ENCODE peak calls at places on chromosomes 5 and 9, in five cellular contexts. One of them, this sample, is unnamed.

GRCh38 chr5:91521313-91521712 is 138.2 kb upstream of the ARRDC3 start:
- DNase-seq in HepG2: no peak
- DNase-seq in WTC11: no peak
- DNase-seq in HEK293T: no peak
- DNase-seq in HCT116: no peak
- DNase-seq in this sample: no peak

GRCh38 chr5:33854733-33855151 is 37.0 kb downstream of the ADAMTS12 start:
- DNase-seq in HepG2: peak
- DNase-seq in WTC11: no peak
- DNase-seq in HEK293T: no peak
- DNase-seq in HCT116: no peak
- DNase-seq in this sample: no peak

GRCh38 chr9:93059097-93059959 is 827 bp downstream of the SUSD3 start:
- DNase-seq in HepG2: no peak
- DNase-seq in WTC11: no peak
- DNase-seq in HEK293T: no peak
- DNase-seq in HCT116: no peak
- DNase-seq in this sample: no peak

GRCh38 chr5:136998864-136999263 is 500.3 kb downstream of the SPOCK1 start:
- DNase-seq in HepG2: no peak
- DNase-seq in WTC11: no peak
- DNase-seq in HEK293T: no peak
- DNase-seq in HCT116: no peak
- DNase-seq in this sample: no peak

GRCh38 chr9:136364369-136364748 is 815 bp upstream of the DNLZ start:
- DNase-seq in HepG2: no peak
- DNase-seq in WTC11: peak
- DNase-seq in HEK293T: no peak
- DNase-seq in HCT116: no peak
- DNase-seq in this sample: no peak

GRCh38 chr9:112921549-112921948 is 30.9 kb upstream of the SLC46A2 start:
- DNase-seq in HepG2: peak
- DNase-seq in WTC11: no peak
- DNase-seq in HEK293T: peak
- DNase-seq in HCT116: peak
- DNase-seq in this sample: no peak

GRCh38 chr9:89408628-89409101 is 89.2 kb downstream of the SEMA4D start:
- DNase-seq in HepG2: no peak
- DNase-seq in WTC11: no peak
- DNase-seq in HEK293T: no peak
- DNase-seq in HCT116: no peak
- DNase-seq in this sample: no peak

GRCh38 chr9:71916834-71917534 is 5.5 kb downstream of the C9orf85 start:
- DNase-seq in HepG2: no peak
- DNase-seq in WTC11: no peak
- DNase-seq in HEK293T: no peak
- DNase-seq in HCT116: no peak
- DNase-seq in this sample: no peak

GRCh38 chr9:127283917-127284316 is 19.3 kb downstream of the GARNL3 start:
- DNase-seq in HepG2: no peak
- DNase-seq in WTC11: peak
- DNase-seq in HEK293T: no peak
- DNase-seq in HCT116: no peak
- DNase-seq in this sample: no peak

GRCh38 chr9:120402741-120403542 is 177.0 kb downstream of the CDK5RAP2 start:
- DNase-seq in HepG2: no peak
- DNase-seq in WTC11: no peak
- DNase-seq in HEK293T: no peak
- DNase-seq in HCT116: peak
- DNase-seq in this sample: no peak

GRCh38 chr9:35776018-35776417 is 15.4 kb upstream of the NPR2 start:
- DNase-seq in HepG2: no peak
- DNase-seq in WTC11: no peak
- DNase-seq in HEK293T: no peak
- DNase-seq in HCT116: no peak
- DNase-seq in this sample: no peak

GRCh38 chr5:178941361-178941760 is 363 bp downstream of the ZNF454 start:
- DNase-seq in HepG2: no peak
- DNase-seq in WTC11: no peak
- DNase-seq in HEK293T: no peak
- DNase-seq in HCT116: no peak
- DNase-seq in this sample: no peak

GRCh38 chr5:177194278-177194677 is 60.7 kb downstream of the NSD1 start:
- DNase-seq in HepG2: peak
- DNase-seq in WTC11: no peak
- DNase-seq in HEK293T: no peak
- DNase-seq in HCT116: peak
- DNase-seq in this sample: no peak

DNA sequence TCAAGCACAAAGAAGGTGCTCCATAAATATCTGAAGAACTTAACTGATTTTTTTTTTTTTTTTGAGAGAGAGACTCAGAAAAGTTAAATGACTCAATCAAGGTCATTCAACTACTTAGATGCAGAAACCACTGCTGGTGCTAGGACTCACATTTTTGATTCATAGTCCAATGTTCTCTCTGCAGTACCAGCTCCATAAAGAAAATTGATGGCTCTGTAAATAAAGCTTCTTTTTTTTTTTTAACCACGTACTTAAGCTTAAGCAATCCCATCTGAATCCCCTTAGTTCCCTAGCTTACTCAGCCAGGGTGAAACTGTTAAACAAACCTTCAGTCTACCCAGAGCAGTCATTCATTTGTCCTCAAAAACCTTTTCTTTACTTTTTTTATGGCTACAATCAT is 657.0 kb upstream of the WWC1 start:
- DNase-seq in HepG2: no peak
- DNase-seq in WTC11: no peak
- DNase-seq in HEK293T: no peak
- DNase-seq in HCT116: no peak
- DNase-seq in this sample: no peak
- TF ChIP-seq SP1 in HepG2: no peak
- TF ChIP-seq SP1 in WTC11: no peak
- TF ChIP-seq SP1 in HEK293T: no peak
- TF ChIP-seq SP1 in HCT116: no peak
- TF ChIP-seq SP1 in this sample: no peak

DNA sequence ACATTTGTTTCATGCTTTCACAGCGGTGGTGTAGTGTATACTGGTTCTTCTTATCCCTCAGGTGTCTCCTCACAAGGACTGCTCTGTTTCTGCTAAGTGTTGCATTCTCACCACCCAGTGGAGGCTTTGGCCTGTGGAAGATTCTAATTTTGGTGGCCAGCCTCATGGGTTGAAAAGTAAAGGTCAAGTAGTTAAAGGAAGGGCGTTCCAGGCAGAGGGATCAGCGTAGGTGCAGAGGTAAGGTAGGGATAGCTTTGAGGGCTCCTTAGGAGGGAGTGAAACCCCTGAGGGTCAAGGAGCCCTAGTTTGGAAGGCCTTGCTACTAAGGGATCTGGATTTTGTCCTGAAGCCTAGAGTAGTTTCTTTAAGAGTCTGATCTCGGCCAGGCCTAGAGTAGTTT is 4.6 kb upstream of the RACK1 start:
- DNase-seq in HepG2: no peak
- DNase-seq in WTC11: no peak
- DNase-seq in HEK293T: no peak
- DNase-seq in HCT116: no peak
- DNase-seq in this sample: no peak
- TF ChIP-seq SP1 in HepG2: no peak
- TF ChIP-seq SP1 in WTC11: no peak
- TF ChIP-seq SP1 in HEK293T: no peak
- TF ChIP-seq SP1 in HCT116: no peak
- TF ChIP-seq SP1 in this sample: no peak

GRCh38 chr5:15885156-15885555 is 294.4 kb downstream of the MARCHF11 start:
- DNase-seq in HepG2: no peak
- DNase-seq in WTC11: no peak
- DNase-seq in HEK293T: no peak
- DNase-seq in HCT116: no peak
- DNase-seq in this sample: no peak
- TF ChIP-seq SP1 in HepG2: no peak
- TF ChIP-seq SP1 in WTC11: no peak
- TF ChIP-seq SP1 in HEK293T: no peak
- TF ChIP-seq SP1 in HCT116: no peak
- TF ChIP-seq SP1 in this sample: no peak

GRCh38 chr5:141369994-141370848 is at the start of gene PCDHGB3:
- DNase-seq in HepG2: no peak
- DNase-seq in WTC11: peak
- DNase-seq in HEK293T: peak
- DNase-seq in HCT116: no peak
- DNase-seq in this sample: no peak

GRCh38 chr5:141374627-141375026 is 936 bp downstream of the PCDHGA6 start:
- DNase-seq in HepG2: no peak
- DNase-seq in WTC11: no peak
- DNase-seq in HEK293T: no peak
- DNase-seq in HCT116: no peak
- DNase-seq in this sample: no peak

GRCh38 chr5:141371572-141372475 is 1.8 kb downstream of the PCDHGB3 start:
- DNase-seq in HepG2: no peak
- DNase-seq in WTC11: no peak
- DNase-seq in HEK293T: no peak
- DNase-seq in HCT116: no peak
- DNase-seq in this sample: no peak

GRCh38 chr5:141373673-141374317 is at the start of gene PCDHGA6:
- DNase-seq in HepG2: no peak
- DNase-seq in WTC11: no peak
- DNase-seq in HEK293T: peak
- DNase-seq in HCT116: no peak
- DNase-seq in this sample: no peak
- TF ChIP-seq SP1 in HepG2: no peak
- TF ChIP-seq SP1 in WTC11: no peak
- TF ChIP-seq SP1 in HEK293T: no peak
- TF ChIP-seq SP1 in HCT116: no peak
- TF ChIP-seq SP1 in this sample: no peak

DNA sequence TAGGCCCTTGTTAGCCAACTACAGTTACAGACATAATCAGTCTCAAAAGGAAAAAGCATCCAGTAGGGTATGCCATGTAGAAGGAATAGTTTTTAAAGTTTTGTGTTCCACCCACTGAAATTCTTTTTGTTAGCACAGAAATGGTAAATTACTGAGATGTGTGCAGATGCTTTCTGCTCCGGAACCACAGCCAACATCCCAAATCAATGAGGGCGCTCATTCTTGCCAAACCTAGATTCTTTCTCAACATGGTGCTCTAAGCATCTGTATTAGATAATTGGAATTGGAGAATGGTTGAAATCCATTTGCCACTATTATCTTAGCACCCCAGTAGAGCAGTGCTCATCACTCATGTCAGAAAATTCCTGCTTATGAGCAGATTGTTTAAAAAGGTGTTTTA is 127.8 kb downstream of the SEC61B start:
- DNase-seq in HepG2: no peak
- DNase-seq in WTC11: no peak
- DNase-seq in HEK293T: no peak
- DNase-seq in HCT116: no peak
- DNase-seq in this sample: no peak
- TF ChIP-seq SP1 in HepG2: no peak
- TF ChIP-seq SP1 in WTC11: no peak
- TF ChIP-seq SP1 in HEK293T: no peak
- TF ChIP-seq SP1 in HCT116: no peak
- TF ChIP-seq SP1 in this sample: no peak

GRCh38 chr5:16090270-16090669 is 89.3 kb downstream of the MARCHF11 start:
- DNase-seq in HepG2: no peak
- DNase-seq in WTC11: no peak
- DNase-seq in HEK293T: no peak
- DNase-seq in HCT116: no peak
- DNase-seq in this sample: no peak
- TF ChIP-seq SP1 in HepG2: no peak
- TF ChIP-seq SP1 in WTC11: no peak
- TF ChIP-seq SP1 in HEK293T: no peak
- TF ChIP-seq SP1 in HCT116: no peak
- TF ChIP-seq SP1 in this sample: no peak

GRCh38 chr9:2158111-2158610 is 143.0 kb downstream of the SMARCA2 start:
- DNase-seq in HepG2: no peak
- DNase-seq in WTC11: peak
- DNase-seq in HEK293T: peak
- DNase-seq in HCT116: no peak
- DNase-seq in this sample: peak

GRCh38 chr9:2158729-2159128 is 143.6 kb downstream of the SMARCA2 start:
- DNase-seq in HepG2: no peak
- DNase-seq in WTC11: no peak
- DNase-seq in HEK293T: no peak
- DNase-seq in HCT116: no peak
- DNase-seq in this sample: no peak

GRCh38 chr9:2159521-2160417 is 144.6 kb downstream of the SMARCA2 start:
- DNase-seq in HepG2: no peak
- DNase-seq in WTC11: no peak
- DNase-seq in HEK293T: no peak
- DNase-seq in HCT116: no peak
- DNase-seq in this sample: no peak

GRCh38 chr9:2155966-2156365 is 140.8 kb downstream of the SMARCA2 start:
- DNase-seq in HepG2: no peak
- DNase-seq in WTC11: no peak
- DNase-seq in HEK293T: no peak
- DNase-seq in HCT116: no peak
- DNase-seq in this sample: no peak

DNA sequence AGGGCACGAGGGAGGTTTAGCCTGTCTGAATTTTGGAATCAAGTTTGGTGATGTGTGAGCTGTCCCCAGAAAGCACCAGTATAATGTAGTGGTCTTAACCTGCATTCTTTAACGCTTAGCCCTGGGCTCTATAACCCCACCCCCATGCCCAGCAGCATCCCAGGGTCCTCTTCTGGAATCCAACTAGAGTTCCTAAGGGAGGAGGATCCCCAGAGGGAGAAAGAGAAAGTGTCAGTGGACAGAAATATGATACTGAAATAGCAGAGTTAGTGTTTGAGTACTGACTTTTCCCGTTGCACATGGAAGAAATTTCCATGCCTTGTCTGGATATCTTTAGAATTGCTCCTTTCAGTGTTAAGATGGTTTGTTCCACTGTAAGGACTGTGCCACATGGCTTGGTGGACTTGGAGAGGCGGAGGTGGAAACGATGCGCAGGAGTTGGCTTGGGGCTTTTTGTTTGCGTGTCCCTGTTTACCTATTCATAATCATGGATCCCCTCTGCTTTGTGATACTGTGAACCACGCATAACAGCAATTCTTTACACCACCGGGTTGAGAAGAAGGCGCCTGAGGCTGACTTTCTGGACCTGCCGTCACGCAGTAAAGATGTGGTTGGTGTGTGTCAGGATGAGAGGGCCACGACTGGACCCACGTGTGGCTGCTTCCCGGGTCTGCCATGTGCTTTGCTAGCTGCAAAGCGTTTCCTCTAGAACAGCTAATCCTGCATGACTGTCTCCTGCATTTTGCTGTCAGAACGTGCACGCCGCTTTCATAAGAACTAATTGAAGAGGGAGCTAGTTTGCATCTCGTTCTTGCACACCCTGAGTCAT is 142.3 kb downstream of the SMARCA2 start:
- DNase-seq in HepG2: no peak
- DNase-seq in WTC11: no peak
- DNase-seq in HEK293T: peak
- DNase-seq in HCT116: no peak
- DNase-seq in this sample: no peak
- TF ChIP-seq SP1 in HepG2: no peak
- TF ChIP-seq SP1 in WTC11: no peak
- TF ChIP-seq SP1 in HEK293T: no peak
- TF ChIP-seq SP1 in HCT116: no peak
- TF ChIP-seq SP1 in this sample: no peak